ENCODE peak calls at places on chromosomes 6 and 20, in ten cellular contexts. A is NCI-H1092 treated with DMSO at 0.1 percent for 48 hours, J is Calu3, S is H7, K is iris pigment epithelial cell, O is Peyer's patch, F is lung, D is AML-193, X is dorsolateral prefrontal cortex, I is GM03348. Z is an unnamed sample.

GRCh38 chr20:43849496-43850197 is 65.0 kb upstream of the TOX2 start:
- DNase-seq in I (peak; percentile 42), K (peak; percentile 86), A (no peak), O (no peak), D (no peak), J (no peak), S (peak; percentile 38), F (peak; percentile 23), X (no peak), Z (peak; percentile 53)

GRCh38 chr20:50248104-50248631 is 57.5 kb downstream of the CEBPB start:
- DNase-seq in X (no peak), A (no peak), D (no peak), K (peak; percentile 58), F (no peak), S (no peak), I (no peak), O (no peak), J (peak; percentile 80), Z (peak; percentile 65)

GRCh38 chr6:108714774-108715414 is 133.3 kb upstream of the ARMC2 start:
- DNase-seq in I (peak; percentile 31), A (no peak), F (no peak), D (no peak), K (no peak), J (no peak), O (no peak), S (no peak), X (no peak), Z (peak; percentile 29)

GRCh38 chr20:16562259-16562658 is 11.0 kb downstream of the KIF16B start:
- DNase-seq in D (no peak), O (no peak), K (no peak), S (no peak), J (no peak), I (no peak), A (no peak), X (no peak), F (no peak), Z (no peak)

GRCh38 chr6:34003962-34004361 is 141.9 kb downstream of the GRM4 start:
- DNase-seq in O (no peak), J (no peak), S (no peak), D (no peak), X (no peak), F (no peak), I (no peak), A (no peak), K (no peak), Z (no peak)

GRCh38 chr20:14566505-14566904 is 229.1 kb upstream of the FLRT3 start:
- DNase-seq in D (no peak), F (no peak), J (no peak), A (no peak), O (no peak), I (peak; percentile 65), S (no peak), K (no peak), X (no peak), Z (no peak)

GRCh38 chr6:72624557-72625160 is 2.8 kb downstream of the KCNQ5 start:
- DNase-seq in I (peak; percentile 39), X (no peak), S (peak; percentile 49), F (no peak), J (no peak), O (no peak), D (peak; percentile 94), A (no peak), K (no peak), Z (no peak)

GRCh38 chr6:15413558-15414257 is 167.8 kb downstream of the JARID2 start:
- DNase-seq in K (peak; percentile 70), A (no peak), X (no peak), J (no peak), O (no peak), I (no peak), D (no peak), S (no peak), F (no peak), Z (no peak)

GRCh38 chr6:39812853-39813533 is 20.8 kb downstream of the DAAM2 start:
- DNase-seq in X (no peak), J (no peak), F (no peak), S (no peak), A (peak; percentile 0), O (no peak), D (no peak), K (peak; percentile 7), I (peak; percentile 87), Z (no peak)

Z was measured in PC-9.